ENCODE peak calls at places on chromosome 10, in nine cellular contexts. E is foreskin fibroblast, W is mammary epithelial cell, Q is neural crest cell, J is AG09309, I is breast epithelium, Z is heart right ventricle, P is fibroblast of the aortic adventitia, D is bronchial epithelial cell. S is an unnamed sample.

GRCh38 chr10:103145860-103146466 is 47.1 kb downstream of the NT5C2 start:
- DNase-seq in Q (no peak), D (peak; percentile 78), W (peak; percentile 45), I (peak; percentile 25), Z (peak; percentile 21), J (peak; percentile 81), E (peak; percentile 90), P (peak; percentile 97), S (no peak)

GRCh38 chr10:68154211-68154497 is 44.9 kb downstream of the MYPN start:
- DNase-seq in J (no peak), Q (no peak), Z (peak; percentile 47), E (peak; percentile 57), W (no peak), D (no peak), P (peak; percentile 63), I (no peak), S (peak; percentile 7)

GRCh38 chr10:44397476-44398225 is 12.8 kb upstream of the CXCL12 start:
- DNase-seq in Z (no peak), Q (no peak), E (no peak), J (no peak), D (no peak), W (no peak), P (no peak), I (no peak), S (no peak)

GRCh38 chr10:3605882-3606281 is 179.1 kb downstream of the KLF6 start:
- DNase-seq in Q (no peak), I (no peak), E (no peak), J (no peak), D (no peak), W (no peak), Z (no peak), P (no peak), S (no peak)

GRCh38 chr10:55852850-55853249 is 508.2 kb downstream of the ZWINT start:
- DNase-seq in W (no peak), Z (no peak), J (no peak), P (no peak), Q (no peak), D (no peak), I (no peak), E (no peak), S (no peak)

GRCh38 chr10:47026301-47027107 is 115.3 kb downstream of the PTPN20 start:
- DNase-seq in W (no peak), Z (no peak), Q (no peak), P (no peak), I (no peak), J (no peak), E (no peak), D (no peak), S (no peak)

GRCh38 chr10:96714031-96714590 is 6.2 kb downstream of the PIK3AP1 start:
- DNase-seq in Q (no peak), J (peak; percentile 4), I (no peak), W (peak; percentile 11), P (no peak), Z (no peak), E (no peak), D (peak; percentile 56), S (no peak)

GRCh38 chr10:480928-481551 is 208.4 kb downstream of the DIP2C start:
- DNase-seq in D (no peak), E (peak; percentile 30), P (peak; percentile 46), I (no peak), Q (no peak), J (no peak), W (no peak), Z (no peak), S (no peak)

GRCh38 chr10:1328409-1328808 is 272.2 kb downstream of the WDR37 start:
- DNase-seq in W (no peak), P (no peak), D (no peak), Q (no peak), E (no peak), Z (no peak), I (no peak), J (no peak), S (no peak)

GRCh38 chr10:78038105-78038504 is 4.4 kb downstream of the RPS24 start:
- DNase-seq in Q (no peak), Z (no peak), E (no peak), I (no peak), P (no peak), J (no peak), D (peak; percentile 63), W (peak; percentile 27), S (no peak)

GRCh38 chr10:115830260-115830970 is 442.6 kb downstream of the GFRA1 start:
- DNase-seq in W (peak; percentile 15), E (peak; percentile 44), Q (no peak), I (no peak), Z (no peak), D (no peak), J (peak; percentile 53), P (peak; percentile 8), S (no peak)

GRCh38 chr10:18399158-18399557 is 252.2 kb downstream of the NSUN6 start:
- DNase-seq in P (no peak), Z (no peak), D (no peak), E (no peak), J (no peak), W (no peak), Q (no peak), I (no peak), S (no peak)

GRCh38 chr10:18400201-18400910 is 251.0 kb downstream of the NSUN6 start:
- DNase-seq in I (no peak), E (no peak), J (no peak), P (no peak), W (no peak), Z (no peak), Q (peak; percentile 6), D (no peak), S (peak; percentile 56)

GRCh38 chr10:18402766-18403346 is 248.5 kb downstream of the NSUN6 start:
- DNase-seq in J (no peak), W (no peak), E (no peak), Z (no peak), D (no peak), P (no peak), Q (no peak), I (no peak), S (no peak)

GRCh38 chr10:18401416-18402195 is 249.8 kb downstream of the NSUN6 start:
- DNase-seq in J (no peak), Q (no peak), P (no peak), I (no peak), W (no peak), E (no peak), Z (no peak), D (no peak), S (no peak)

GRCh38 chr10:18400911-18401260 is 250.5 kb downstream of the NSUN6 start:
- DNase-seq in Q (peak; percentile 11), W (no peak), P (no peak), Z (no peak), D (no peak), E (no peak), J (no peak), I (no peak), S (peak; percentile 30)
- TF ChIP-seq CTCF in Q (no peak), W (no peak), P (no peak), Z (no peak), D (no peak), E (no peak), J (no peak), I (no peak), S (no peak)

DNA sequence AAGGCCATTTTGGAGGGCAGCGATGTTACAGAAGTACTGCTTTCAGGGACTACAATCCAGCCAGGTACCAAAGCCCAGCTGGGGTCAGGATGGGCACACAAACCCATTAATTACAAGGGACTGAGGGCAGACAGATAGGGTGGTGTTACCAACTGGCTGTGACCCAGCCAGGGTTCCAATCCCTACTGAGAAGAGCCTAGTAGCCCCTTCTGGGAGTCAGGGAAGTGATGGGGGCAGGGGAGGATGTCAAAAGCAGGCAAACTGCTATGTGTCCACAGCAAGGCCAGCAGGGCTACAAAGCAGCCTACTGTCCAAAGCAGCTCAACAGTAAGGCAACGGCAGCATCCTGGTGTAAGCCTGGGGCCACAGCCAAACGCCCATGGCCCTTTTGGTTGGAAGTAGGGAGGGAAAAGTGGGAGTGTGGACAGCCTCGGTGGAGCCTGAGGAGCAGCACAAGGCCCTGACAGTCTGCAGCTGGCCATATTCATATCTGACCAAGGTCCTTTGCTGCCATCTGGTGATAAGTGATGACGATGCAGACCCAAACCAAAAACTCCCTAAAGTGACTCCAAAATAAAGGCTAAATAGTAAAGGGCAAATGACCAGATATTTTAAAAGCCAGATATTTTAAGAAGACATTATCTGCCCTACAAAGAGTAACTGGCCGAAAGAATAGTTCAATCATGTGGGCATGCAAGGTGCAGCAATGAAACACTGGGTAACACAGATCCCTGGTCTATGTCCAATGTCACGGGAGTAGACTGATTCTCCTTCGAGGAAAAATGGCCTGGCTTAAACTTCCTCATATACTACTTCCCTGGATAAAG is 56.9 kb downstream of the XPNPEP1 start:
- DNase-seq in Q (peak; percentile 14), J (no peak), W (no peak), I (no peak), Z (peak; percentile 18), D (no peak), E (no peak), P (no peak), S (no peak)
- TF ChIP-seq CTCF in Q (peak; percentile 63), J (peak; percentile 28), W (no peak), I (no peak), Z (peak; percentile 39), D (peak; percentile 38), E (peak; percentile 23), P (peak; percentile 23), S (peak; percentile 31)

DNA sequence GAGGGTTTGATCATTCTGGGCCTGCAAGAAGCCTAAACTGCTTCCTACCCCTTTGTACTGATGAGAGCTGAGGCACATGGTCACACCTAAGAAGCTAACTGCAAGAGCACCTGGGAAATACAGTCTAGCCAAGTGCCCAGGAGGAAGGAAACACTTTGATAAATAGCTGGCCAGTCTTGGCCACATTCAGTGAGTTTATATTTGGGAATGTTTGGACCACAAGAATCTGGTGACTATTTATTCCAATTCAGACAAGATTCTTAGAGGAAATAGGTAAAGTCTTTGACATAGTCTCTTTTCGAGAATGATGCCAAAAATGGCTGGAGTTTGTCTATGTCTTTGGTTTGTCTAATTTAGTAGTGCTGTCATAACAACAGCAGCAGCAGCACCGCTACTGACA is 213.6 kb downstream of the KIF20B start:
- DNase-seq in E (no peak), I (no peak), Z (no peak), D (no peak), Q (no peak), P (no peak), J (no peak), W (peak; percentile 63), S (no peak)
- TF ChIP-seq CTCF in E (no peak), I (no peak), Z (no peak), D (no peak), Q (no peak), P (no peak), J (no peak), W (no peak), S (no peak)

DNA sequence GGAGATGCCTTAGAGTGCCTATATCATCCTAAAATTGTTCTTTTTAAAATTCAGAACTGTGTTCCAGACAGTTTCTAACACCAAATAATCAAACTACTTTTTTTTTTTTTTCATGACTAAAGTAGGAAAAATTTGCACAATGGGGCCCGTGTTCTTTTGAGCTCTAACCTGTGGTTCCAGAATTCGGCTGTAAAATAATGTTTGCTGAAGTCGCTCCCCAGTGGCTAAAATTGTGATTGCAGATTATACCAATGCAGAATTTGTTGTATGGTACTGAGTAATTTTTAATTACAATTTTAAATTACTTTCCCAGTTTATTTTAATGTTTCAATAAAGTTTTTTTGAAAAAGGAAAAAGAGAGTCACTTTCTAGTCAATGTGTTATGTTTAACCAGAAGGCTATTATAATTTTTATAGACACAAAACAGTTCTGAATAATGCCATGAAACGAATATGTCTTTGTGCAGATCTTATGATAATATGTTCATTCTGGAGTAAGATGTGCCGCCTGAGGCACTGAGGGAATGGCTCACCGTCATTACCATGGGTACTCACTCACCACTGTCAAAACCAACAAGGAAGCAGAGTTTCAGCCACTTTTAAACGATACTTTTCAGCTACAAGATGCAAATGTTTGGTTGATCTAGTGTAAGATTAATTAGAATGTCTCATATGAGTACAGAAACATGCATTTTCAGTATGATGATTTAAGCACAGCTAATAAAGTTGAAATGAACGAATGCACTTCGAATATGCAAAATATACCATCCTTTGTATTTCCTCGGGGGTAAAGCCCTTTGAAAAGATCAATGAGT is 173.6 kb downstream of the PRKCQ start:
- DNase-seq in Z (no peak), E (no peak), D (peak; percentile 33), P (peak; percentile 59), W (peak; percentile 45), I (no peak), J (no peak), Q (no peak), S (no peak)
- TF ChIP-seq CTCF in Z (peak; percentile 43), E (peak; percentile 34), D (peak; percentile 7), P (peak; percentile 60), W (peak; percentile 55), I (peak; percentile 43), J (peak; percentile 44), Q (peak; percentile 55), S (peak; percentile 20)